ENCODE peak calls at places on chromosome X, in seven cellular contexts. E, K, H, L, P, F and B are unnamed samples.

GRCh38 chrX:23816179-23816578 is 33.2 kb downstream of the SAT1 start:
- DNase-seq in E (no peak), K (no peak), H (no peak), L (no peak), P (no peak), F (no peak), B (no peak)

GRCh38 chrX:16855363-16856075 is 14.6 kb downstream of the RBBP7 start:
- DNase-seq in E (no peak), K (no peak), H (no peak), L (no peak), P (no peak), F (no peak), B (no peak)

GRCh38 chrX:68571292-68572256 is 72.7 kb downstream of the YIPF6 start:
- DNase-seq in E (no peak), K (peak), H (peak), L (no peak), P (no peak), F (no peak), B (peak)

GRCh38 chrX:1420371-1420770 is 28.5 kb upstream of the SLC25A6 start:
- DNase-seq in E (no peak), K (no peak), H (no peak), L (no peak), P (peak), F (no peak), B (no peak)

GRCh38 chrX:40734956-40735317 is 405 bp downstream of the MED14 start:
- DNase-seq in E (no peak), K (no peak), H (no peak), L (no peak), P (no peak), F (no peak), B (no peak)

GRCh38 chrX:131827935-131828334 is 195.2 kb upstream of the STK26 start:
- DNase-seq in E (no peak), K (no peak), H (no peak), L (no peak), P (no peak), F (no peak), B (peak)

GRCh38 chrX:27057883-27058282 is 405.3 kb downstream of the PPP4R3C start:
- DNase-seq in E (no peak), K (no peak), H (no peak), L (no peak), P (no peak), F (no peak), B (no peak)

GRCh38 chrX:40663880-40664630 is 16.7 kb upstream of the CXorf38 start:
- DNase-seq in E (no peak), K (peak), H (no peak), L (no peak), P (no peak), F (no peak), B (peak)

GRCh38 chrX:151181088-151181487 is 4.7 kb downstream of the GPR50 start:
- DNase-seq in E (no peak), K (no peak), H (no peak), L (no peak), P (no peak), F (no peak), B (no peak)

GRCh38 chrX:13177921-13178320 is 133.5 kb upstream of the FAM9C start:
- DNase-seq in E (no peak), K (no peak), H (no peak), L (no peak), P (no peak), F (no peak), B (no peak)

GRCh38 chrX:113529425-113530013 is 688.9 kb upstream of the AMOT start:
- DNase-seq in E (no peak), K (no peak), H (no peak), L (no peak), P (no peak), F (no peak), B (no peak)

GRCh38 chrX:41116948-41117347 is 31.7 kb downstream of the USP9X start:
- DNase-seq in E (peak), K (no peak), H (peak), L (no peak), P (no peak), F (no peak), B (peak)

GRCh38 chrX:70253377-70254062 is 6.5 kb downstream of the P2RY4 start:
- DNase-seq in E (no peak), K (peak), H (peak), L (no peak), P (no peak), F (no peak), B (peak)

GRCh38 chrX:10099411-10099810 is 57.4 kb upstream of the CLCN4 start:
- DNase-seq in E (no peak), K (no peak), H (no peak), L (no peak), P (no peak), F (no peak), B (no peak)

GRCh38 chrX:72545990-72546389 is 26.7 kb downstream of the HDAC8 start:
- DNase-seq in E (no peak), K (no peak), H (no peak), L (no peak), P (no peak), F (no peak), B (peak)

GRCh38 chrX:153395613-153396319 is 5.4 kb downstream of the PNMA6E start:
- DNase-seq in E (no peak), K (no peak), H (no peak), L (no peak), P (peak), F (no peak), B (no peak)

GRCh38 chrX:70916754-70917153 is 8.2 kb upstream of the TEX11 start:
- DNase-seq in E (no peak), K (no peak), H (no peak), L (no peak), P (no peak), F (no peak), B (no peak)

GRCh38 chrX:3962511-3963350 is 249.3 kb upstream of the PRKX start:
- DNase-seq in E (no peak), K (peak), H (peak), L (no peak), P (no peak), F (no peak), B (peak)

GRCh38 chrX:1500701-1501624 is 36.0 kb downstream of the P2RY8 start:
- DNase-seq in E (peak), K (no peak), H (no peak), L (no peak), P (no peak), F (no peak), B (no peak)

GRCh38 chrX:153400146-153401132 is 711 bp downstream of the PNMA6E start:
- DNase-seq in E (peak), K (no peak), H (no peak), L (no peak), P (peak), F (no peak), B (peak)

GRCh38 chrX:136209016-136209738 is 42.0 kb downstream of the MAP7D3 start:
- DNase-seq in E (peak), K (peak), H (no peak), L (no peak), P (peak), F (no peak), B (peak)

GRCh38 chrX:47481160-47481559 is 1.9 kb downstream of the ZNF41 start:
- DNase-seq in E (no peak), K (no peak), H (no peak), L (no peak), P (no peak), F (no peak), B (no peak)

GRCh38 chrX:29233592-29234179 is 646.4 kb downstream of the IL1RAPL1 start:
- DNase-seq in E (no peak), K (no peak), H (no peak), L (no peak), P (no peak), F (no peak), B (no peak)

GRCh38 chrX:120301960-120302359 is 9.3 kb downstream of the TMEM255A start:
- DNase-seq in E (no peak), K (no peak), H (no peak), L (no peak), P (no peak), F (no peak), B (no peak)

GRCh38 chrX:37997096-37997495 is 9.3 kb upstream of the SYTL5 start:
- DNase-seq in E (no peak), K (no peak), H (no peak), L (no peak), P (no peak), F (no peak), B (no peak)

GRCh38 chrX:3585719-3586118 is 127.7 kb downstream of the PRKX start:
- DNase-seq in E (no peak), K (no peak), H (no peak), L (no peak), P (no peak), F (no peak), B (no peak)

GRCh38 chrX:34810364-34810763 is 132.2 kb upstream of the FAM47B start:
- DNase-seq in E (no peak), K (peak), H (peak), L (no peak), P (no peak), F (no peak), B (peak)

GRCh38 chrX:116873678-116874077 is 410.9 kb upstream of the CT83 start:
- DNase-seq in E (no peak), K (no peak), H (peak), L (no peak), P (no peak), F (no peak), B (peak)

GRCh38 chrX:107766470-107767140 is 9.0 kb downstream of the TSC22D3 start:
- DNase-seq in E (no peak), K (peak), H (peak), L (no peak), P (peak), F (no peak), B (peak)

GRCh38 chrX:16124201-16124600 is 836 bp downstream of the GRPR start:
- DNase-seq in E (no peak), K (no peak), H (no peak), L (no peak), P (no peak), F (no peak), B (peak)

GRCh38 chrX:26851981-26852380 is 611.2 kb downstream of the PPP4R3C start:
- DNase-seq in E (no peak), K (no peak), H (peak), L (no peak), P (no peak), F (no peak), B (peak)

GRCh38 chrX:121641560-121641959 is 594.1 kb downstream of the GLUD2 start:
- DNase-seq in E (no peak), K (peak), H (peak), L (no peak), P (no peak), F (no peak), B (peak)

GRCh38 chrX:39576081-39576701 is 521.6 kb downstream of the BCOR start:
- DNase-seq in E (no peak), K (no peak), H (no peak), L (no peak), P (no peak), F (peak), B (no peak)

GRCh38 chrX:7889680-7890079 is 37.5 kb downstream of the PNPLA4 start:
- DNase-seq in E (no peak), K (peak), H (peak), L (no peak), P (no peak), F (no peak), B (peak)

GRCh38 chrX:94204524-94204923 is 530.5 kb downstream of the FAM133A start:
- DNase-seq in E (no peak), K (no peak), H (peak), L (no peak), P (no peak), F (no peak), B (no peak)

GRCh38 chrX:54786972-54787371 is 11.1 kb downstream of the ITIH6 start:
- DNase-seq in E (no peak), K (no peak), H (peak), L (no peak), P (no peak), F (no peak), B (peak)

GRCh38 chrX:21946925-21947641 is 6.6 kb downstream of the SMS start:
- DNase-seq in E (no peak), K (peak), H (peak), L (no peak), P (no peak), F (no peak), B (peak)

GRCh38 chrX:55450259-55450658 is 1.7 kb upstream of the MAGEH1 start:
- DNase-seq in E (no peak), K (peak), H (no peak), L (no peak), P (no peak), F (no peak), B (peak)

GRCh38 chrX:74434336-74434735 is 13.0 kb downstream of the SLC16A2 start:
- DNase-seq in E (no peak), K (no peak), H (no peak), L (no peak), P (no peak), F (no peak), B (no peak)

GRCh38 chrX:16023790-16024734 is 99.3 kb upstream of the GRPR start:
- DNase-seq in E (no peak), K (peak), H (peak), L (no peak), P (no peak), F (no peak), B (peak)

GRCh38 chrX:33273521-33273920 is 62.2 kb upstream of the DMD start:
- DNase-seq in E (no peak), K (peak), H (peak), L (no peak), P (no peak), F (no peak), B (no peak)
- H3K27ac ChIP-seq in E (no peak), K (no peak), H (no peak), L (no peak), P (no peak), F (no peak), B (no peak)

DNA sequence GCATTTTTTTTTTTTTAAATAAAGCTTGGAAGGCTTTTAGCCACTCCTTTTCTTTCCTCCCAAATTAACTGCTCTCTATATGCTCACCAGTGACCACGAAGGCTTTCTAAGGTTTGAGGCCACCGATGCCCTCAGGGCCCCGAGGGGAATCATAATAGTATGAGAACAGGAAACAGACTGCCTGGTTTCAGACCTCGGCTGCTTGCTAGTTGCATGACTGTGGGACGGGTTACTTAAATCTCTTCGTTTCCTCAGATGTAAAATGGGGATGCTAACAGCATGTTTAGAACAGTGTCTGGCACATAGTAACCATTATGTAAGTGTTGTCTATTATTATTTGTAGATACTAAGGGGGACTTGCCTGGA is 3.6 kb downstream of the LINC00632 start:
- DNase-seq in E (peak), K (no peak), H (no peak), L (no peak), P (no peak), F (no peak), B (no peak)
- H3K27ac ChIP-seq in E (no peak), K (peak), H (no peak), L (no peak), P (no peak), F (peak), B (no peak)

GRCh38 chrX:103651374-103651773 is 22.6 kb downstream of the TCEAL1 start:
- DNase-seq in E (no peak), K (no peak), H (no peak), L (no peak), P (no peak), F (no peak), B (peak)

GRCh38 chrX:103658681-103659433 is 27.6 kb downstream of the MORF4L2 start:
- DNase-seq in E (no peak), K (no peak), H (no peak), L (no peak), P (no peak), F (no peak), B (peak)

DNA sequence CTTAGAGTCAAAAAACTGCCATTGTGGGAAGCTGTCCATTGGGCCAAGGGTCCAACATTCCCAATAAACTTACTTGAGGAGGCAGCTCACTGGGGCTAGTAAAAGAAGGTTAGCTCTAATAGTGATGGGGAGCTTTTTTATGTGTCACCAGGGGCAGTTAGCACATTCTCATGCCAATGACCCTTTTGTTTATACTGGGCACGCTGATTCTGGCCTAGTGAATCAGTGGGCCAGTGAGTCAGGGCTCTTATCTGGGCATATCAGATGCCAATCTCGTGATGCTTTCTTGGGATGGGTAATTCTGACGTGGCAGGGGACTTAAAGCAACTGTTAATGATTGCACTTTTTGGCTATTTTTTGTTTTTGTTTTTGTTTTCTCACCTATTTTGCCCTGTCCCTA is 27.8 kb downstream of the TCEAL1 start:
- DNase-seq in E (no peak), K (peak), H (peak), L (no peak), P (no peak), F (no peak), B (peak)
- H3K27ac ChIP-seq in E (no peak), K (no peak), H (peak), L (no peak), P (no peak), F (no peak), B (peak)

DNA sequence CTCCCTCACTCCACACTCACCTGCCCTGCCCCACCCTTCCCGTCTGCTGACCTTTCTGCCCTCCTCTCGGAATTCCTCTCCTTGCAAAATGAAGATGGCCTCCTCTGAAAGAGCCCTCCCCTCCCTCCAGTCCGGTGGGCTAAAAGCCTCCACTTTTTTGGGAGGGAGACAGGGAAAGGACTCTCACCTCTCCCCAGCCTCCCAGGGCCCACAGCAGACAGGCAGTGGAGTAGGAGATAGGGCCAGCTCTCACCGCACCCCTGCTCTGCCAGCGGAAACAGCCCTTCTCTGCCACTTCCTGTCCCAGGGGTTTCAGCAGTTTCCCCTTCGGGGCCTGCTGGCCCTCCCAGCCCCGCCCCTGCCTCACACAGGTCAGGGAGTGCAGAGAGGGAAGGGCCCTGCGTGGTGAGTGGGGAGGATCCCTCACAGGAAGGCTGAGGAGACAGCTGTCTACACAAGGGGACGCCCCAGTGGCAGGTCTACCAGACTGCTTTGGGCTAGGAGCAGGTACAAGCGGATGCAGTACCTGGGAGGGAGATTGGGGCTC is 18.2 kb downstream of the ELF4 start:
- DNase-seq in E (peak), K (no peak), H (no peak), L (no peak), P (peak), F (no peak), B (no peak)
- H3K27ac ChIP-seq in E (peak), K (no peak), H (no peak), L (no peak), P (peak), F (no peak), B (no peak)